ENCODE peak calls at places on chromosomes 7 and 10, in six cellular contexts. Q is GM12892; H is CD4-positive, alpha-beta T cell; O is heart left ventricle; L is A172; X is PC-9. V is an unnamed sample.

GRCh38 chr7:16816820-16817219 is 12.0 kb upstream of the AGR2 start:
- DNase-seq in X (no peak), Q (no peak), O (no peak), L (no peak), H (no peak), V (no peak)

GRCh38 chr10:48626986-48627731 is 22.3 kb upstream of the ARHGAP22 start:
- DNase-seq in Q (no peak), X (no peak), H (no peak), O (no peak), L (no peak), V (no peak)

GRCh38 chr10:100174699-100175677 is 10.8 kb downstream of the ERLIN1 start:
- DNase-seq in Q (no peak), H (no peak), L (no peak), O (no peak), X (no peak), V (no peak)

GRCh38 chr7:105268511-105269392 is 120.0 kb downstream of the SRPK2 start:
- DNase-seq in X (no peak), H (no peak), Q (no peak), L (peak), O (no peak), V (no peak)

GRCh38 chr7:20121404-20121803 is 95.8 kb downstream of the MACC1 start:
- DNase-seq in X (no peak), H (no peak), Q (no peak), L (no peak), O (no peak), V (no peak)

GRCh38 chr7:48298779-48299178 is 127.5 kb downstream of the ABCA13 start:
- DNase-seq in H (no peak), X (no peak), O (no peak), Q (no peak), L (peak), V (peak)

GRCh38 chr7:139860090-139860773 is 31.2 kb downstream of the TBXAS1 start:
- DNase-seq in L (no peak), O (peak), X (no peak), Q (no peak), H (no peak), V (no peak)

GRCh38 chr10:94066411-94066810 is 72.7 kb downstream of the PLCE1 start:
- DNase-seq in X (no peak), O (no peak), H (no peak), L (peak), Q (no peak), V (no peak)

GRCh38 chr7:105097619-105098018 is 83.6 kb downstream of the KMT2E start:
- DNase-seq in H (no peak), O (no peak), X (no peak), Q (no peak), L (peak), V (no peak)

GRCh38 chr7:157362729-157363128 is 25.9 kb downstream of the DNAJB6 start:
- DNase-seq in X (no peak), Q (no peak), L (no peak), O (no peak), H (no peak), V (no peak)

GRCh38 chr10:92142949-92143348 is 147.9 kb downstream of the CPEB3 start:
- DNase-seq in L (no peak), X (no peak), O (no peak), Q (no peak), H (no peak), V (no peak)

GRCh38 chr7:28292826-28293528 is 112.4 kb upstream of the JAZF1 start:
- DNase-seq in O (no peak), L (peak), X (no peak), Q (no peak), H (no peak), V (no peak)

GRCh38 chr10:77264107-77264506 is 373.5 kb downstream of the KCNMA1 start:
- DNase-seq in H (no peak), L (no peak), Q (no peak), O (no peak), X (no peak), V (peak)

V was measured in activated naive CD8-positive, alpha-beta T cell treated with anti-CD3 and anti-CD28 coated beads, Interleukin-2, amount 50 U/mL, for 24 hours.